ENCODE peak calls at places on chromosomes 5 and 9, in four cellular contexts. V is left ventricle myocardium inferior, P is cardiac muscle cell, J is nephron progenitor cell. A is an unnamed sample.

GRCh38 chr5:61598140-61598539 is 266.1 kb downstream of the ZSWIM6 start:
- DNase-seq in V (no peak), P (no peak), J (no peak), A (no peak)

GRCh38 chr5:107605596-107606125 is 65.1 kb downstream of the EFNA5 start:
- DNase-seq in V (no peak), P (no peak), J (no peak), A (no peak)

GRCh38 chr5:7779019-7779662 is 71.8 kb downstream of the CFAP90 start:
- DNase-seq in V (no peak), P (no peak), J (no peak), A (no peak)

GRCh38 chr5:176780951-176781350 is 29.4 kb upstream of the UNC5A start:
- DNase-seq in V (peak), P (no peak), J (no peak), A (no peak)

GRCh38 chr5:148524721-148525120 is 129.6 kb downstream of the HTR4 start:
- DNase-seq in V (no peak), P (no peak), J (no peak), A (no peak)

GRCh38 chr5:6489786-6490185 is 41.1 kb downstream of the UBE2QL1 start:
- DNase-seq in V (no peak), P (no peak), J (no peak), A (no peak)

GRCh38 chr5:162565-163337 is 28.5 kb upstream of the LRRC14B start:
- DNase-seq in V (no peak), P (no peak), J (no peak), A (no peak)

GRCh38 chr9:93112864-93113389 is 16.9 kb downstream of the CARD19 start:
- DNase-seq in V (peak), P (no peak), J (no peak), A (no peak)

GRCh38 chr5:126515337-126515736 is 79.7 kb downstream of the ALDH7A1 start:
- DNase-seq in V (no peak), P (peak), J (no peak), A (no peak)

GRCh38 chr5:42250-42649 is 49.7 kb upstream of the PLEKHG4B start:
- DNase-seq in V (no peak), P (peak), J (peak), A (peak)

GRCh38 chr9:75010570-75010969 is 17.5 kb downstream of the CARNMT1 start:
- DNase-seq in V (no peak), P (no peak), J (no peak), A (no peak)

GRCh38 chr9:110619831-110620230 is 40.3 kb upstream of the SVEP1 start:
- DNase-seq in V (no peak), P (peak), J (no peak), A (no peak)

GRCh38 chr9:111974092-111974681 is 77.6 kb downstream of the UGCG start:
- DNase-seq in V (no peak), P (peak), J (peak), A (peak)

GRCh38 chr9:133603165-133603927 is 5.8 kb downstream of the FAM163B start:
- DNase-seq in V (no peak), P (no peak), J (peak), A (no peak)

GRCh38 chr5:94388773-94389514 is 229.5 kb downstream of the KIAA0825 start:
- DNase-seq in V (no peak), P (no peak), J (no peak), A (no peak)

GRCh38 chr9:133356391-133357091 is at the start of the genes SURF1 and SURF2:
- DNase-seq in V (peak), P (peak), J (peak), A (peak)

GRCh38 chr5:159902444-159903121 is 13.7 kb upstream of the ADRA1B start:
- DNase-seq in V (no peak), P (peak), J (no peak), A (peak)

GRCh38 chr9:127557998-127558546 is 54.0 kb upstream of the STXBP1 start:
- DNase-seq in V (no peak), P (no peak), J (no peak), A (no peak)

GRCh38 chr9:13971910-13972655 is 341.9 kb downstream of the NFIB start:
- DNase-seq in V (no peak), P (peak), J (no peak), A (no peak)

GRCh38 chr5:65483474-65484346 is 2.0 kb upstream of the ADAMTS6 start:
- DNase-seq in V (no peak), P (peak), J (no peak), A (no peak)

GRCh38 chr9:126702501-126703329 is 89.0 kb downstream of the LMX1B start:
- DNase-seq in V (no peak), P (no peak), J (peak), A (peak)

GRCh38 chr9:122347348-122348287 is 23.2 kb upstream of the PTGS1 start:
- DNase-seq in V (no peak), P (peak), J (no peak), A (peak)

GRCh38 chr9:84278131-84278530 is 62.4 kb downstream of the SLC28A3 start:
- DNase-seq in V (no peak), P (peak), J (no peak), A (no peak)

GRCh38 chr5:140821375-140822280 is at the start of gene PCDHA5:
- DNase-seq in V (no peak), P (peak), J (no peak), A (no peak)
- TF ChIP-seq CTCF in V (peak), P (peak), J (no peak), A (no peak)

DNA sequence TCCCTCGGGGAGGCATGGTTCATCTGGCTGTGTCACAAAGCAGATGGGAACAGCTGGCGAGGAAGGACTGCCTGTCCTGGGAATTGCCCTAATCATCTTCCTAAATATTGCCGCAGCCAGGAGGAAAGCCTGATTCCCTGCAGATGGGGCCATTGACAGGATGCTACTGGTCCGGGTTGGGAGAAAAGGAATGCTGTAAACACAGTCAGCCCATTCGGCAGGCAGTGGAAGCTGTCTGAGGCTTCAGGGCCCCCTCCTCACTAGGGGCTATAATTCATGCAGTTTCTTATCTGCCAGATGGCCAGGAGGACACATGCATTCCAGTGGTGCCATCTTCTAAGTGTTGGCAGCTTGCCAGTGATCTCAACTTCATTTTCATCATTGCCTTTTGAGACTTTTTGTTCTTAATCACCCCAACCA is 110.3 kb downstream of the KCNIP1 start:
- DNase-seq in V (no peak), P (no peak), J (no peak), A (no peak)
- TF ChIP-seq CTCF in V (no peak), P (no peak), J (no peak), A (no peak)

DNA sequence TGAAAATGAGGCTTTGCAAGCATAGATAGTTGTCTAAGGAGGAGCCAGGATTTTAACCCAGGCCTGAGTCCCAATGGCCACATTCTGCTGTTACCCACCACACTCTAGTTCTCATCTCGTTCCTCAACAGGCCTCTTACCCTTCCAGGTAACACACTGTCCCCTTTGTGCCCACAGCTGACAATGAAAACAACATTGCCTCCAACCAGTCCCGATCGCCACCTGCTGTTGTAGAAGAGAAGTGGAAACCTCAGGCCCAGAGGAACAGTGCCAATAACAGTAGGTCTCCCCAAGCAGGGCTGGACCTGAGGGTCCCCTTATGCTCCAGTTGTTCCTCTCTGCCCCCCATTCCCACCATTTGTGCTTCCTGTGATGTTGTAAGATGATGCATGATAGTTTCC is 30.4 kb downstream of the AMBP start:
- DNase-seq in V (no peak), P (peak), J (no peak), A (peak)
- TF ChIP-seq CTCF in V (peak), P (peak), J (no peak), A (no peak)

GRCh38 chr5:79202076-79202475 is 33.9 kb upstream of the JMY start:
- DNase-seq in V (no peak), P (peak), J (no peak), A (no peak)

GRCh38 chr5:79201206-79201605 is 34.7 kb upstream of the JMY start:
- DNase-seq in V (no peak), P (no peak), J (no peak), A (no peak)

GRCh38 chr5:79205965-79206364 is 30.0 kb upstream of the JMY start:
- DNase-seq in V (no peak), P (no peak), J (no peak), A (no peak)

GRCh38 chr5:79206541-79206940 is 29.4 kb upstream of the JMY start:
- DNase-seq in V (no peak), P (no peak), J (no peak), A (no peak)

GRCh38 chr5:79200573-79201183 is 35.3 kb upstream of the JMY start:
- DNase-seq in V (no peak), P (peak), J (no peak), A (peak)
- TF ChIP-seq CTCF in V (peak), P (peak), J (peak), A (peak)